ENCODE peak calls at places on chromosomes 5 and 9, in four cellular contexts. D is stimulated activated CD8-positive, alpha-beta memory T cell treated with anti-CD3 and anti-CD28 coated beads, Interleukin-4, amount 100 ng/mL, for 48 hours; T is MV-4-11; W is NCI-H2107. Q is an unnamed sample.

GRCh38 chr9:126986506-126986951 is 71.9 kb downstream of the RALGPS1 start:
- DNase-seq in W (no peak), D (peak), T (no peak), Q (no peak)

GRCh38 chr9:73371801-73372200 is 220.1 kb downstream of the ANXA1 start:
- DNase-seq in W (no peak), D (no peak), T (no peak), Q (no peak)

GRCh38 chr5:86865396-86865795 is 247.7 kb downstream of the COX7C start:
- DNase-seq in W (no peak), D (no peak), T (no peak), Q (no peak)

GRCh38 chr5:50302815-50303490 is 138.1 kb downstream of the EMB start:
- DNase-seq in D (no peak), T (no peak), W (no peak), Q (no peak)

GRCh38 chr5:153719324-153719723 is 228.9 kb downstream of the GRIA1 start:
- DNase-seq in T (no peak), W (no peak), D (no peak), Q (no peak)

GRCh38 chr5:1762121-1762877 is 37.3 kb downstream of the MRPL36 start:
- DNase-seq in W (no peak), T (no peak), D (no peak), Q (no peak)

GRCh38 chr5:17785774-17786173 is 151.5 kb downstream of the TAF11L14 start:
- DNase-seq in W (no peak), T (no peak), D (no peak), Q (no peak)

GRCh38 chr9:89436963-89437625 is 60.8 kb downstream of the SEMA4D start:
- DNase-seq in T (peak), D (peak), W (peak), Q (peak)

GRCh38 chr9:13324988-13325387 is 45.5 kb upstream of the MPDZ start:
- DNase-seq in W (no peak), D (no peak), T (no peak), Q (no peak)

GRCh38 chr9:16074962-16075361 is 522.1 kb downstream of the CCDC171 start:
- DNase-seq in D (no peak), T (peak), W (no peak), Q (no peak)

GRCh38 chr5:157446077-157446930 is 13.7 kb upstream of the NIPAL4 start:
- DNase-seq in T (peak), D (no peak), W (no peak), Q (no peak)

GRCh38 chr9:138075496-138075895 is 197.9 kb downstream of the CACNA1B start:
- DNase-seq in D (no peak), T (no peak), W (no peak), Q (no peak)

GRCh38 chr9:78811562-78812276 is 514.8 kb downstream of the PSAT1 start:
- DNase-seq in D (no peak), T (no peak), W (no peak), Q (no peak)

GRCh38 chr9:124348363-124348762 is 66.9 kb downstream of the PSMB7 start:
- DNase-seq in D (no peak), T (no peak), W (no peak), Q (no peak)

GRCh38 chr9:89491688-89492087 is 6.2 kb downstream of the SEMA4D start:
- DNase-seq in T (no peak), D (no peak), W (no peak), Q (no peak)

GRCh38 chr9:133554729-133555128 is 20.2 kb downstream of the ADAMTSL2 start:
- DNase-seq in D (no peak), W (no peak), T (no peak), Q (no peak)

GRCh38 chr9:114446036-114446435 is 58.3 kb upstream of the AKNA start:
- DNase-seq in T (no peak), W (no peak), D (no peak), Q (no peak)

GRCh38 chr5:126597156-126597555 is 2.1 kb upstream of the ALDH7A1 start:
- DNase-seq in T (peak), W (no peak), D (no peak), Q (no peak)

GRCh38 chr5:77645158-77645994 is 6.9 kb upstream of the OTP start:
- DNase-seq in T (no peak), D (peak), W (no peak), Q (no peak)

GRCh38 chr9:101115062-101115461 is 86.5 kb downstream of the PLPPR1 start:
- DNase-seq in D (no peak), T (no peak), W (no peak), Q (no peak)

GRCh38 chr5:82164109-82164956 is 113.8 kb downstream of the RPS23 start:
- DNase-seq in T (no peak), W (no peak), D (no peak), Q (no peak)

GRCh38 chr5:73997936-73998335 is 371.9 kb downstream of the ARHGEF28 start:
- DNase-seq in W (no peak), D (no peak), T (no peak), Q (no peak)

GRCh38 chr9:5630038-5630507 is 1.2 kb downstream of the RIC1 start:
- DNase-seq in D (no peak), W (no peak), T (no peak), Q (peak)

GRCh38 chr9:122110100-122110833 is 17.2 kb upstream of the TTLL11 start:
- DNase-seq in W (no peak), D (no peak), T (no peak), Q (no peak)

GRCh38 chr5:143653766-143654282 is 158.1 kb upstream of the HMHB1 start:
- DNase-seq in T (no peak), W (no peak), D (no peak), Q (no peak)

GRCh38 chr5:115460476-115460875 is 84.1 kb downstream of the FEM1C start:
- DNase-seq in W (no peak), T (peak), D (peak), Q (no peak)

GRCh38 chr5:178595145-178595544 is 5.0 kb upstream of the COL23A1 start:
- DNase-seq in W (no peak), T (no peak), D (no peak), Q (no peak)

GRCh38 chr5:68396722-68397121 is 181.2 kb downstream of the PIK3R1 start:
- DNase-seq in D (no peak), T (no peak), W (no peak), Q (no peak)

GRCh38 chr5:142547445-142548374 is 138.2 kb downstream of the FGF1 start:
- DNase-seq in D (no peak), T (no peak), W (no peak), Q (no peak)